ENCODE peak calls at places on chromosomes 16 and 17, in five cellular contexts. P, M, I, T and C are unnamed samples.

GRCh38 chr17:29585080-29585751 is 4.2 kb downstream of the GIT1 start:
- DNase-seq in P (no peak), M (no peak), I (peak), T (no peak), C (no peak)

GRCh38 chr17:39628655-39629493 is 2.1 kb downstream of the PPP1R1B start:
- DNase-seq in P (no peak), M (no peak), I (no peak), T (no peak), C (no peak)

GRCh38 chr16:51500306-51500705 is 349.2 kb upstream of the SALL1 start:
- DNase-seq in P (no peak), M (no peak), I (no peak), T (no peak), C (no peak)

GRCh38 chr16:75307506-75307905 is 56.1 kb upstream of the BCAR1 start:
- DNase-seq in P (no peak), M (no peak), I (no peak), T (no peak), C (no peak)

GRCh38 chr17:59181481-59181880 is 25.9 kb downstream of the PRR11 start:
- DNase-seq in P (no peak), M (no peak), I (no peak), T (no peak), C (no peak)

GRCh38 chr16:89842471-89843408 is 14.5 kb downstream of the SPIRE2 start:
- DNase-seq in P (no peak), M (peak), I (no peak), T (no peak), C (peak)

GRCh38 chr17:59327891-59328290 is 3.6 kb upstream of the YPEL2 start:
- DNase-seq in P (no peak), M (no peak), I (no peak), T (no peak), C (no peak)

GRCh38 chr17:9226794-9227135 is 205.5 kb downstream of the NTN1 start:
- DNase-seq in P (no peak), M (no peak), I (peak), T (no peak), C (no peak)

GRCh38 chr16:68451656-68452055 is 3.3 kb upstream of the SMPD3 start:
- DNase-seq in P (no peak), M (no peak), I (no peak), T (no peak), C (no peak)

GRCh38 chr16:74637742-74638453 is 28.8 kb downstream of the RFWD3 start:
- DNase-seq in P (no peak), M (no peak), I (no peak), T (no peak), C (no peak)

GRCh38 chr17:41340934-41341861 is 9.4 kb downstream of the KRT33A start:
- DNase-seq in P (no peak), M (no peak), I (peak), T (no peak), C (no peak)

GRCh38 chr16:54342966-54343365 is 56.4 kb upstream of the IRX3 start:
- DNase-seq in P (no peak), M (no peak), I (no peak), T (no peak), C (no peak)

GRCh38 chr16:66741131-66741900 is 10.1 kb downstream of the DYNC1LI2 start:
- DNase-seq in P (peak), M (peak), I (no peak), T (peak), C (peak)

GRCh38 chr17:16419074-16419928 is 3.9 kb downstream of the TRPV2 start:
- DNase-seq in P (no peak), M (peak), I (peak), T (peak), C (peak)

GRCh38 chr17:57553991-57554825 is 190.9 kb downstream of the CCDC182 start:
- DNase-seq in P (no peak), M (no peak), I (no peak), T (peak), C (no peak)

GRCh38 chr16:13982446-13982845 is 62.5 kb downstream of the ERCC4 start:
- DNase-seq in P (no peak), M (no peak), I (no peak), T (no peak), C (no peak)

GRCh38 chr17:19542247-19542646 is 8.6 kb downstream of the SLC47A1 start:
- DNase-seq in P (no peak), M (no peak), I (no peak), T (no peak), C (no peak)

GRCh38 chr17:8745586-8746500 is 1.2 kb upstream of the CCDC42 start:
- DNase-seq in P (peak), M (no peak), I (peak), T (peak), C (peak)

GRCh38 chr16:86381491-86381890 is 128.8 kb upstream of the FOXF1 start:
- DNase-seq in P (no peak), M (no peak), I (no peak), T (no peak), C (no peak)

GRCh38 chr17:78611636-78612035 is 34.4 kb upstream of the DNAH17 start:
- DNase-seq in P (no peak), M (no peak), I (no peak), T (no peak), C (no peak)

GRCh38 chr17:77285594-77286390 is 145.0 kb downstream of the SEC14L1 start:
- DNase-seq in P (no peak), M (peak), I (no peak), T (peak), C (peak)

GRCh38 chr17:27473748-27474609 is 17.7 kb downstream of the KSR1 start:
- DNase-seq in P (no peak), M (no peak), I (peak), T (peak), C (peak)

GRCh38 chr17:8147141-8147804 is 4.9 kb downstream of the PER1 start:
- DNase-seq in P (no peak), M (no peak), I (no peak), T (no peak), C (no peak)

GRCh38 chr16:48810803-48811453 is 200.9 kb upstream of the N4BP1 start:
- DNase-seq in P (no peak), M (no peak), I (no peak), T (no peak), C (no peak)

GRCh38 chr16:50644730-50645129 is 36.4 kb downstream of the SNX20 start:
- DNase-seq in P (peak), M (no peak), I (peak), T (peak), C (no peak)

GRCh38 chr17:79089720-79090502 is 15.3 kb downstream of the ENGASE start:
- DNase-seq in P (no peak), M (no peak), I (no peak), T (no peak), C (no peak)

GRCh38 chr17:75238684-75239191 is 22.7 kb downstream of the GGA3 start:
- DNase-seq in P (no peak), M (no peak), I (peak), T (peak), C (peak)

GRCh38 chr16:11700264-11701029 is 32.2 kb downstream of the SNN start:
- DNase-seq in P (no peak), M (no peak), I (no peak), T (no peak), C (no peak)

GRCh38 chr17:17075037-17075755 is 32.9 kb downstream of the MPRIP start:
- DNase-seq in P (no peak), M (no peak), I (peak), T (peak), C (peak)

DNA sequence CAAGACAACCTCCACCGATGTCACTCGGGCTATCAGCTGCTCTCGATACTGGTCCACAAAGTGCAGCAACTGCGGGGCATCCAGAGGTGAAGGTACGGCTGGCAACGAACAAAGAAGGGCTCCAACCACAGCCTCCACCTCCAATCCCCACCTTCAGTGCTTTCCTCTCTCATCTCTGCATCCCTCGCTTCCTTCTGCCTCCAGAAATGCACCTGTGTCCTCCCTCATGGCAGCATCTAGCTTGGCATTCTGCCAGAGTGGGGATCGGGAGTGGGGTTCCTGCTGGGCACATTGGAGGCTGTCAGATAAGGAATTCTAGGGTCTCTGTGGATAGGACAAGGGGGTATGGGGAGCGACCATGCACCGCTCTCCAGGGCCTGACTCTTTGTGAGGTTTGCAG is 28.6 kb downstream of the MIS12 start:
- DNase-seq in P (no peak), M (no peak), I (no peak), T (no peak), C (no peak)
- TF ChIP-seq CTCF in P (no peak), M (no peak), I (no peak), T (no peak), C (no peak)

DNA sequence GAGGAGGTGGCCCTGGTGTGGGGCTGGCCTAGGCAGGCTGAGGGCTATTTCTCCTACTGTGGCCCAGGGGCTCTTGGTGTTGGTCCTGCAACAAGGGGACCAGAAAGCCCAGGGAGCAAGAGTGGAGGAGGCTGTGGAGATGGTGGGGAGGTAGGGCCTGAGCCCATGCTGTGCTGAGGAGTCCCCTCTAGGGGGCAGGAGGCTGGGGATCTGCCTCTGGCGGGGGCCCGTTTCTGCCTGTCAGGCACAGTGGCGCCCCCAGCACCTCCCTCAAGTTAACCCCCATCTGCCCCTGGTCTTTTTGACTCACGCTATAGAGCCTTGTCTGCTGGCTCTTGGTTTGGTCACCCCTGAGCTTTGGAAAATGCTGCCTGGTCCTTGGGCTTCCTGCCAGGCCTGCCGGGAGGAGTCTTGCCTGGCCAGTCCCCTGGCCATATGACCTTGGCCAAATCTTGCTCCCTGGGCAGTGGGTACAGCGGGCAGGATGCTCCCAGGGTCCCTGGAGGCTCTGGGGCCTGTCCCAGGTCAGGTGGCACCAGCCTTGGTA is 5.9 kb downstream of the BAIAP2 start:
- DNase-seq in P (no peak), M (no peak), I (peak), T (no peak), C (no peak)
- TF ChIP-seq CTCF in P (peak), M (peak), I (peak), T (peak), C (peak)

GRCh38 chr16:4306439-4307214 is 9.2 kb upstream of the GLIS2 start:
- DNase-seq in P (no peak), M (no peak), I (peak), T (peak), C (peak)
- TF ChIP-seq CTCF in P (no peak), M (no peak), I (no peak), T (no peak), C (no peak)

GRCh38 chr16:71461686-71462648 is at the start of gene ZNF23:
- DNase-seq in P (peak), M (no peak), I (peak), T (peak), C (peak)
- TF ChIP-seq CTCF in P (peak), M (no peak), I (peak), T (peak), C (no peak)

GRCh38 chr17:42853968-42854790 is 3.2 kb downstream of the AOC3 start:
- DNase-seq in P (no peak), M (no peak), I (no peak), T (no peak), C (no peak)
- TF ChIP-seq CTCF in P (no peak), M (no peak), I (no peak), T (no peak), C (no peak)

GRCh38 chr17:69528035-69528434 is 113.5 kb downstream of the MAP2K6 start:
- DNase-seq in P (no peak), M (no peak), I (no peak), T (no peak), C (no peak)

GRCh38 chr17:69525920-69526841 is 111.7 kb downstream of the MAP2K6 start:
- DNase-seq in P (peak), M (no peak), I (peak), T (peak), C (peak)

GRCh38 chr17:69518951-69519350 is 104.5 kb downstream of the MAP2K6 start:
- DNase-seq in P (no peak), M (no peak), I (no peak), T (no peak), C (no peak)

GRCh38 chr17:69523252-69523861 is 108.9 kb downstream of the MAP2K6 start:
- DNase-seq in P (no peak), M (no peak), I (peak), T (peak), C (peak)

DNA sequence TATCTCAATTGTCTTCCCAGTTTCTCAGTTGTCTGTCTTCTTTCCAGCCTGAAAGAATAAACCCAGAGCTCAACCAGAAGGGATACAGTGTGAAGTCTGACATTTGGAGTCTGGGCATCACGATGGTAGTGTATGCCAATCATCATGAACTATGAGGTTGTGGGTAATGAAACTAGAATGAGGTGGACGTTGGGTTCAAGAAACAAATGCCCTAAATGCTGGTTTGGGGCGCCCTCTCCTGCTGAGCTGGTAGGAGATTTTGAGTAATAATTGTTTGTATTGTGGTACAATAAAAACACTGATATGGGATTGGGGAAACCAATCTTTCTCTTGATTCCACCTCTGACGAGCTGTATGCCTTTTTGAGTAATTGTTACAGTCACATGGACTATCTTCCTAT is 110.4 kb downstream of the MAP2K6 start:
- DNase-seq in P (no peak), M (no peak), I (no peak), T (no peak), C (no peak)
- TF ChIP-seq CTCF in P (peak), M (no peak), I (no peak), T (no peak), C (peak)

DNA sequence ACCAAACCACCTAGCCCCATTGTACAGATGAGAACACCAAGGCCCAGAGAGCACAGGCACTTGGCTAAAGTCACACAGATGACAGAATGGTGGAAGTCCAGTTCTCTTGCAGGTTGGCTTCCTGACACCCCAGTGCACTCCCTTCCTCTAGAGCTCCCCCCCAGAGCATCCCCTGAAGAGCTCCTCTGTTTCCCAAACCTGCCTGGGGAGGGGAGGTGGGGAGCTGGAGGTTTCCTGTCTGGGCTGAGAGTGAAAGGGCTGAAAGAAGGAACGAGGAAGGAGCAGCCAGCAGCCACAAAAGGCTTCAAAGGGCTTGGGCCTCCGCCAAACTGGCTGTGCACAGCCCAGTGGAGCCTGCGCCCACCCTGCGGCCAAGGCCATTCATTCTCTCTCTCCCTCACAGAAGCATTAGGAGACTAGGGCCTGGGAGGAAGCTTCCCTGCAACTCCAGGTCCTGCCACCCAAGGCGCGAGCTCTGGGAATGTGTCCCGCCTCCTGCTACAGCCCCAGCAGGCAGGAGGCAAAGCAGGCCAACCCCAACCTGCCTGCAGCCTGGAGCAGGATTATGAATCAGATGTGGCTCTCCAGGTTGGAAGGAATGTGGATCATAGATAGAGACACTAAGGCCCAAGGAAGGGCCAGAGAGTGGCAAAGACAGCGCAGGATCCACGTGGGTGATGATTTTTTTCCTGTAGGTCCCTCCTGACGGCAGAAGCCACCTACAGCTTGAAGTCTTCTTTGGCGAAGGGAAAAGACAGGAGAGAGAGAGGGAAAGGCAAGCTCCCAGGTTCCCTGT is 913 bp downstream of the SLC13A5 start:
- DNase-seq in P (no peak), M (no peak), I (no peak), T (peak), C (no peak)
- TF ChIP-seq CTCF in P (no peak), M (no peak), I (no peak), T (no peak), C (no peak)

GRCh38 chr16:87474566-87474996 is 18.2 kb downstream of the ZCCHC14 start:
- DNase-seq in P (no peak), M (no peak), I (no peak), T (no peak), C (peak)
- TF ChIP-seq CTCF in P (no peak), M (no peak), I (no peak), T (no peak), C (no peak)